ENCODE peak calls at places on chromosomes 2 and 18, in five cellular contexts. L, I, U, F and O are unnamed samples.

GRCh38 chr2:88464166-88464565 is 11.7 kb upstream of the FOXI3 start:
- DNase-seq in L (no peak), I (no peak), U (no peak), F (no peak), O (no peak)

GRCh38 chr2:84782717-84783442 is 98.0 kb downstream of the TRABD2A start:
- DNase-seq in L (peak; percentile 28), I (no peak), U (no peak), F (no peak), O (no peak)

GRCh38 chr2:67616749-67617148 is 219.6 kb downstream of the ETAA1 start:
- DNase-seq in L (no peak), I (no peak), U (no peak), F (no peak), O (no peak)

GRCh38 chr18:49563130-49563540 is 1.3 kb downstream of the LIPG start:
- DNase-seq in L (no peak), I (no peak), U (no peak), F (peak; percentile 89), O (no peak)

GRCh38 chr2:21035974-21036707 is 7.7 kb downstream of the APOB start:
- DNase-seq in L (no peak), I (no peak), U (no peak), F (no peak), O (no peak)

GRCh38 chr18:48902023-48902855 is 48.5 kb downstream of the SMAD7 start:
- DNase-seq in L (no peak), I (peak; percentile 84), U (no peak), F (peak; percentile 89), O (peak; percentile 72)

GRCh38 chr2:150526827-150527226 is 39.4 kb upstream of the RND3 start:
- DNase-seq in L (no peak), I (no peak), U (peak; percentile 77), F (peak; percentile 96), O (peak; percentile 66)

GRCh38 chr2:231640646-231641111 is 48.0 kb downstream of the TEX44 start:
- DNase-seq in L (no peak), I (no peak), U (no peak), F (peak; percentile 79), O (no peak)

GRCh38 chr2:134367915-134368911 is 114.3 kb downstream of the MGAT5 start:
- DNase-seq in L (no peak), I (no peak), U (no peak), F (no peak), O (no peak)

GRCh38 chr2:110818767-110819481 is 86.6 kb downstream of the ACOXL start:
- DNase-seq in L (no peak), I (no peak), U (no peak), F (no peak), O (no peak)

GRCh38 chr2:209383212-209383611 is 40.6 kb upstream of the MAP2 start:
- DNase-seq in L (no peak), I (no peak), U (no peak), F (peak; percentile 82), O (peak; percentile 87)

GRCh38 chr2:176435691-176436215 is 166.5 kb downstream of the MTX2 start:
- DNase-seq in L (no peak), I (no peak), U (no peak), F (no peak), O (no peak)

GRCh38 chr2:218166791-218167190 is at the start of gene CXCR1:
- DNase-seq in L (peak; percentile 25), I (no peak), U (no peak), F (no peak), O (no peak)

GRCh38 chr2:47344890-47345583 is 57.9 kb upstream of the MSH2 start:
- DNase-seq in L (no peak), I (peak; percentile 97), U (peak; percentile 100), F (peak; percentile 55), O (peak; percentile 92)

GRCh38 chr18:46073474-46074331 is 1.6 kb upstream of the PSTPIP2 start:
- DNase-seq in L (peak; percentile 31), I (peak; percentile 24), U (no peak), F (peak; percentile 94), O (peak; percentile 31)

GRCh38 chr2:2573658-2574293 is 242.7 kb upstream of the MYT1L start:
- DNase-seq in L (no peak), I (no peak), U (no peak), F (no peak), O (no peak)

GRCh38 chr2:7567646-7568045 is 650.4 kb downstream of the RNF144A start:
- DNase-seq in L (no peak), I (no peak), U (no peak), F (no peak), O (no peak)

GRCh38 chr2:84879595-84880394 is 1.1 kb downstream of the TRABD2A start:
- DNase-seq in L (no peak), I (no peak), U (no peak), F (no peak), O (no peak)

GRCh38 chr2:45888641-45889040 is 237.2 kb downstream of the PRKCE start:
- DNase-seq in L (no peak), I (no peak), U (no peak), F (no peak), O (no peak)

GRCh38 chr2:45889053-45889452 is 237.6 kb downstream of the PRKCE start:
- DNase-seq in L (no peak), I (peak; percentile 83), U (no peak), F (no peak), O (no peak)

GRCh38 chr2:45890819-45891218 is 239.3 kb downstream of the PRKCE start:
- DNase-seq in L (no peak), I (no peak), U (no peak), F (no peak), O (no peak)

GRCh38 chr2:45889620-45890019 is 238.1 kb downstream of the PRKCE start:
- DNase-seq in L (no peak), I (no peak), U (no peak), F (no peak), O (no peak)

DNA sequence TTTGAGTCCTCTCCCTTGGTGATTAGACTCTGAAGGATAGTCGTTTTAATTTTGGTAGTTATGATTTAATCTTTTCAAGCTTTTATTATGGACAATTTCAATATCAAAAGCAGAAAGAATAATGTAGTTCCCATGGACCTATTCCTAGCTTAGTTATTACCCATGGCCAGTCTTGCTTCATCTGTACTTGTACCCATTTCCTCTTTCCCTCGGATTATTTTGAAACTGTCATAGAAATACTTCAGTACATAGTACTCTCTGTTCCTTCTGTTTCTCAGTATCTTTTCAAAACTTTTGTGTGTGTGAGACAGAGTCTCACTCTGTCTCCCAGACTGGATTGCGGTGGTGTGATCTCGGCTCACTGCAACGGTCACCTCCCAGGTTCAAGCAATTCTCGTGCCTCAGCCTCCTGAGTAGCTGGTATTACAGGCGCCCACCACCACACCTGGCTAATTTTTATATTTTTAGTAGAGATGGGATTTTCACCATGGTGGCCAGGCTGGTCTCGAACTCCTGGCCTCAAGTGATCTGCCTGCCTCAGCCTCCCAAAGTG is 238.7 kb downstream of the PRKCE start:
- DNase-seq in L (no peak), I (no peak), U (no peak), F (no peak), O (no peak)
- H3K4me1 ChIP-seq in L (peaks cover 43% of the 10 kb centered on the region), I (peaks cover 55% of the 10 kb centered on the region), U (no peaks in the 10 kb centered on the region), F (peaks cover 16% of the 10 kb centered on the region), O (peaks cover 6% of the 10 kb centered on the region)

DNA sequence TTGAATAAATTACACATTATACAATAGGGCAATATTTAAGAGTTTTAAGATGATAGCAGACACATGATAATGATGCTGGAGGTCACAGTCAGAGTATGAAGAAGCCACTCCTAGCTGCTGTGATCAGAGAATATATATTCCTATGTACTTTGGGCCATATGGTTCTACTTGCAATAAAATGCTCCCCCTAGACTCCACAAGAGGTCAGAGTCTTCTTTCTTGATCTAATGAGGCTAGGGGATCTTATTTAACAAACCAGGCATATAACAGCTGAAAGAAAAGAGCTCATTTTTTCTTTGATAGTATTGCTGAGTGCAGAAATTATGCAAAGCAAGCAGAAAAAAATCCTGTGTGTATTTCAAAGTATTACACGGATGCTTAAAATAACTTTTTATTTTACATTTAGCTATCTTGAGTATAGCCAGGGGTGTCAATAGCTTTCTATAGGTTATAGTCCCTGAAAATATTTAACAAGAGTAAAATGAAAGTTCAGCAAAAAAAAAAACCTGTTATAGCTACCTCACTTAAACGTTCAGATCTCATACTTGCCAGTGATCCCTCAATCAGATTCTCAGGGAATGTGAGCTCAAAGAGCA is 748.7 kb upstream of the CHAC2 start:
- DNase-seq in L (no peak), I (no peak), U (no peak), F (no peak), O (no peak)
- H3K4me1 ChIP-seq in L (no peaks in the 10 kb centered on the region), I (no peaks in the 10 kb centered on the region), U (no peaks in the 10 kb centered on the region), F (no peaks in the 10 kb centered on the region), O (no peaks in the 10 kb centered on the region)

GRCh38 chr2:10407432-10407831 is 40.7 kb downstream of the ODC1 start:
- DNase-seq in L (no peak), I (no peak), U (no peak), F (no peak), O (no peak)
- H3K4me1 ChIP-seq in L (peaks cover 35% of the 10 kb centered on the region), I (peaks cover 21% of the 10 kb centered on the region), U (peaks cover 13% of the 10 kb centered on the region), F (peaks cover 11% of the 10 kb centered on the region), O (peaks cover 67% of the 10 kb centered on the region)

DNA sequence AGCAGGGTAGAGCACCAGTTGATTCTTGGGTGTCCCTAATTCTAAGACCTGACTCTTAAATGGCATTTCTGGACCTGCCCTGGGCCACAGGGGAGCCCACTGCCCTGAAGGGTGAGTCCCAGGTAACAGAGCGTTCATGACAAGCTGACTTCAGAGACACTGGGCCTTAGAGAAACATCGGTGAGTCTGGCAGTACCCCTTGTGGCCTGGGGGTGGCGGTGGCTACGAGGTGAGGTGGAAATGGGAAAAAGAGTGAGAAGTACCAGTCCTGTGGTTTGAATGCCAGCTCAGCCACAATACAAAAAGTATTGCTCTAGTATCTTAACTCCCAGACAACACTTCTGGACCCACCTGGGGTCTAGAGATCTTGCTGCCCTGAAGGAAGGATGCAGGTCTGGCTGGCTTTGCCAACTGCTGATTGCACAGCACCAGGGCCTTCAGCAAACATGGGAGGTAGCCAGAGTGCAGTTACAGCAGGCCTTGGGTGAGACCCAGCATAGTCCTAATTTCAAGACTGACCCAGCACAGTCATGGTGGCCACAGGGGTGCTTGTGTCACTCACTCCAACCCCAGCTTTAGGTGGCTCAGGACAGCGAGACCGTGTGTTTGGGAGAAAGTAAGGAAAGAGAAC is 44.5 kb downstream of the USP34 start:
- DNase-seq in L (peak; percentile 57), I (peak; percentile 34), U (peak; percentile 58), F (peak; percentile 58), O (no peak)
- H3K4me1 ChIP-seq in L (peaks cover 50% of the 10 kb centered on the region), I (no peaks in the 10 kb centered on the region), U (peaks cover 8% of the 10 kb centered on the region), F (peaks cover 10% of the 10 kb centered on the region), O (no peaks in the 10 kb centered on the region)

GRCh38 chr2:240896871-240897692 is 1.1 kb upstream of the MAB21L4 start:
- DNase-seq in L (no peak), I (no peak), U (peak; percentile 91), F (no peak), O (peak; percentile 88)
- H3K4me1 ChIP-seq in L (no peaks in the 10 kb centered on the region), I (no peaks in the 10 kb centered on the region), U (peaks cover 37% of the 10 kb centered on the region), F (peaks cover 34% of the 10 kb centered on the region), O (peaks cover 72% of the 10 kb centered on the region)

GRCh38 chr2:42052702-42053481 is 5.1 kb downstream of the PKDCC start:
- DNase-seq in L (no peak), I (no peak), U (no peak), F (no peak), O (no peak)
- H3K4me1 ChIP-seq in L (no peaks in the 10 kb centered on the region), I (no peaks in the 10 kb centered on the region), U (peaks cover 74% of the 10 kb centered on the region), F (peaks cover 47% of the 10 kb centered on the region), O (peaks cover 9% of the 10 kb centered on the region)